ENCODE peak calls at places on chromosome 11, in ten cellular contexts. M is AG04450; T is brain microvascular endothelial cell; O is naive thymus-derived CD4-positive, alpha-beta T cell; X is neural progenitor cell; C is HL-60; F is A549; E is HCT116; J is stomach; Z is SJSA1. W is an unnamed sample.

GRCh38 chr11:106178361-106178760 is 100.9 kb downstream of the AASDHPPT start:
- DNase-seq in M (no peak), T (no peak), O (no peak), X (no peak), C (no peak), F (no peak), E (no peak), J (no peak), Z (no peak), W (no peak)

GRCh38 chr11:123702137-123702536 is 39.3 kb downstream of the ZNF202 start:
- DNase-seq in M (no peak), T (peak), O (no peak), X (no peak), C (no peak), F (no peak), E (no peak), J (no peak), Z (no peak), W (peak)

GRCh38 chr11:129440028-129440630 is 64.5 kb downstream of the BARX2 start:
- DNase-seq in M (no peak), T (no peak), O (no peak), X (no peak), C (no peak), F (peak), E (no peak), J (no peak), Z (no peak), W (no peak)

GRCh38 chr11:100874203-100874602 is 187.1 kb downstream of the ARHGAP42 start:
- DNase-seq in M (no peak), T (no peak), O (no peak), X (no peak), C (no peak), F (no peak), E (no peak), J (no peak), Z (no peak), W (no peak)

GRCh38 chr11:113189909-113190667 is 124.3 kb upstream of the TTC12 start:
- DNase-seq in M (no peak), T (peak), O (no peak), X (no peak), C (no peak), F (peak), E (no peak), J (no peak), Z (peak), W (peak)

GRCh38 chr11:75969626-75970308 is 154.8 kb downstream of the UVRAG start:
- DNase-seq in M (no peak), T (peak), O (no peak), X (no peak), C (no peak), F (peak), E (no peak), J (no peak), Z (no peak), W (no peak)

GRCh38 chr11:69251639-69252493 is 42.1 kb upstream of the MYEOV start:
- DNase-seq in M (no peak), T (no peak), O (no peak), X (no peak), C (no peak), F (no peak), E (no peak), J (peak), Z (no peak), W (no peak)

GRCh38 chr11:67045314-67045713 is 11.3 kb upstream of the RHOD start:
- DNase-seq in M (peak), T (peak), O (no peak), X (no peak), C (no peak), F (peak), E (peak), J (no peak), Z (peak), W (no peak)

GRCh38 chr11:66971483-66971882 is 3.6 kb upstream of the C11orf86 start:
- DNase-seq in M (no peak), T (no peak), O (no peak), X (no peak), C (no peak), F (no peak), E (no peak), J (no peak), Z (no peak), W (no peak)

GRCh38 chr11:123577081-123577598 is 77.3 kb downstream of the SCN3B start:
- DNase-seq in M (no peak), T (peak), O (peak), X (peak), C (peak), F (peak), E (peak), J (peak), Z (peak), W (peak)

GRCh38 chr11:78429667-78430066 is 12.0 kb upstream of the GAB2 start:
- DNase-seq in M (no peak), T (no peak), O (no peak), X (no peak), C (no peak), F (no peak), E (no peak), J (no peak), Z (no peak), W (no peak)

GRCh38 chr11:121416909-121417567 is 35.1 kb upstream of the SORL1 start:
- DNase-seq in M (peak), T (peak), O (peak), X (no peak), C (peak), F (peak), E (no peak), J (peak), Z (no peak), W (peak)

GRCh38 chr11:77202941-77203900 is 75.2 kb downstream of the MYO7A start:
- DNase-seq in M (no peak), T (no peak), O (no peak), X (no peak), C (no peak), F (no peak), E (no peak), J (peak), Z (no peak), W (no peak)

GRCh38 chr11:13970986-13971385 is 8.5 kb downstream of the SPON1 start:
- DNase-seq in M (no peak), T (no peak), O (no peak), X (peak), C (no peak), F (peak), E (peak), J (peak), Z (peak), W (peak)

GRCh38 chr11:69385832-69386415 is 92.0 kb downstream of the MYEOV start:
- DNase-seq in M (no peak), T (no peak), O (no peak), X (no peak), C (no peak), F (no peak), E (no peak), J (peak), Z (peak), W (no peak)

GRCh38 chr11:71065794-71066193 is 186.6 kb downstream of the SHANK2 start:
- DNase-seq in M (no peak), T (no peak), O (no peak), X (no peak), C (peak), F (no peak), E (no peak), J (no peak), Z (no peak), W (no peak)

GRCh38 chr11:16812274-16812673 is 73.8 kb downstream of the C11orf58 start:
- DNase-seq in M (no peak), T (no peak), O (no peak), X (peak), C (no peak), F (no peak), E (no peak), J (no peak), Z (no peak), W (no peak)

GRCh38 chr11:133515075-133515474 is 17.2 kb downstream of the OPCML start:
- DNase-seq in M (no peak), T (no peak), O (no peak), X (no peak), C (no peak), F (no peak), E (no peak), J (no peak), Z (no peak), W (no peak)

DNA sequence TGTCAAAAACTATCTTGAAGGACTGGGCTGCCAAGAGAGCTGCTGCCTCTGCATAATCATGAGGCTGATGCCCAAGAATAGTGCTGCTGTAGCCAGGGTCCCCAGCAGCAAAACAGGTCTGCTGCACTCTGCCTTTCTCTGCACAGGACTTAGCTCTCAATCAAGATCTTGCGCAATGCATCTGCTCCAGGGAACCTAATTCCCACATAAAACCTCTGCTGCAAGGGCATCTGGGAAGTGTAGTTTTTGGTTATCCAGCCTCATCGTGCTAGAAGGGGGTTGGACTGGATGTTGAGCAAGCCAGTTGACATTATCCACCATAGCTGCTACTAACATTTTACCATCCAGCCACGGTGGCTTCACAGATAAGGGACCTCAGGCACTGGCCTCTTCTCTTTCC is 192.7 kb downstream of the C11orf91 start:
- DNase-seq in M (no peak), T (peak), O (no peak), X (peak), C (peak), F (peak), E (peak), J (no peak), Z (no peak), W (peak)
- H3K27ac ChIP-seq in M (no peak), T (no peak), O (no peak), X (no peak), C (no peak), F (no peak), E (no peak), J (no peak), Z (no peak), W (no peak)

DNA sequence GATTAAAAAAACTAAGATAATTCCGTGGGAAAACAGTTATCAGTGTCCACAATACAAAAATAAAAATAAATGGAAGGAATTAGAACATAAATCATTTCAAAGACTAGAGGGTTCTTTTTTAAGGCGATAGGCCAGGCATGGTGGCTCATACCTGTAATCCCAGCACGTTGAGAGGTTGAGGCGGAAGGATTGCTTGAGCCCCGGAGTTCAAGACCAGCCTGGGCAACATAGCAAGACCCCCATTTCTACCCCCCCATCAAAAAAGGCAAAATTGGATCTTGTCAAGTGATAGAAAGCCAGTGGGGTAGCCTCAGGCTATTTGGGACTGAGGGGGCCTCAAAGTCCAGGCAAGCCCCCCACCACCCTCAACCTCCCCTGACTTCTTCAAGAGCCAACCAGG is 20.6 kb upstream of the POLA2 start:
- DNase-seq in M (no peak), T (no peak), O (no peak), X (no peak), C (no peak), F (no peak), E (no peak), J (no peak), Z (no peak), W (no peak)
- H3K27ac ChIP-seq in M (no peak), T (no peak), O (no peak), X (no peak), C (no peak), F (no peak), E (no peak), J (no peak), Z (no peak), W (no peak)

DNA sequence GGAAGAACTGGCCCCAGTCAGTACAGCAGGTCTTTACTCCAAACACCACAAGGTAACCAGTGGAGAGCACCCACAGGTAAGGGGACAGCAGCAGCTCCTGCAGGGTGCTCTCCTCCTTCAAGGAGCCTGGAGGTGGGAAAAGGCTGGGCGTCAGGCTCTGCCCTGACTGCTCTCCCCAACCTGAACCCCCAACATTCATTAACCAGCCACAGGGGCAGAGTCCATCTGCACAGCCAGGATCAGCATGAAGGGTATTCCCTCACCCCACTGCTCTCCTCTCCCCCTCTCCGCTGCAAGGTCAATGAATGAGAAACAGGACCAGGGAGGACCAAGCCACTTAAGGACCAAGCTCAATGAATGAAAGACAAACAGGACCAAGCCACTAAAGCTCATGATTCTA is 3.7 kb downstream of the SLC37A4 start:
- DNase-seq in M (no peak), T (no peak), O (no peak), X (no peak), C (no peak), F (no peak), E (no peak), J (no peak), Z (no peak), W (no peak)
- H3K27ac ChIP-seq in M (no peak), T (no peak), O (no peak), X (no peak), C (no peak), F (no peak), E (no peak), J (no peak), Z (no peak), W (no peak)

GRCh38 chr11:46492540-46492939 is 101.0 kb upstream of the CHRM4 start:
- DNase-seq in M (no peak), T (no peak), O (no peak), X (no peak), C (no peak), F (no peak), E (no peak), J (no peak), Z (no peak), W (no peak)
- H3K27ac ChIP-seq in M (no peak), T (no peak), O (no peak), X (no peak), C (no peak), F (no peak), E (no peak), J (peak), Z (no peak), W (peak)

GRCh38 chr11:74316772-74317505 is 5.5 kb upstream of the P4HA3 start:
- DNase-seq in M (no peak), T (peak), O (no peak), X (no peak), C (no peak), F (peak), E (no peak), J (no peak), Z (no peak), W (no peak)
- H3K27ac ChIP-seq in M (no peak), T (peak), O (no peak), X (no peak), C (no peak), F (peak), E (no peak), J (no peak), Z (no peak), W (no peak)

W was measured in SJCRH30.